ENCODE peak calls at places on chromosomes 7 and 10, in seven cellular contexts. One of them, this sample, is unnamed.

GRCh38 chr10:77620731-77621130 is 16.9 kb downstream of the KCNMA1 start:
- DNase-seq in WERI-Rb-1: no peak
- DNase-seq in astrocyte of the cerebellum: no peak
- DNase-seq in fibroblast of lung: no peak
- DNase-seq in foreskin fibroblast: no peak
- DNase-seq in HL-60: no peak
- DNase-seq in kidney: no peak
- DNase-seq in this sample: no peak

GRCh38 chr7:43450894-43451293 is 132.0 kb upstream of the STK17A start:
- DNase-seq in fibroblast of lung: no peak
- DNase-seq in astrocyte of the cerebellum: no peak
- DNase-seq in HL-60: no peak
- DNase-seq in kidney: no peak
- DNase-seq in foreskin fibroblast: no peak
- DNase-seq in WERI-Rb-1: no peak
- DNase-seq in this sample: no peak

GRCh38 chr7:155721056-155721455 is 76.6 kb downstream of the RBM33 start:
- DNase-seq in kidney: peak; percentile 25
- DNase-seq in HL-60: no peak
- DNase-seq in foreskin fibroblast: no peak
- DNase-seq in fibroblast of lung: no peak
- DNase-seq in astrocyte of the cerebellum: no peak
- DNase-seq in WERI-Rb-1: no peak
- DNase-seq in this sample: no peak

GRCh38 chr7:43244232-43244631 is 131.8 kb downstream of the HECW1 start:
- DNase-seq in HL-60: no peak
- DNase-seq in astrocyte of the cerebellum: no peak
- DNase-seq in WERI-Rb-1: no peak
- DNase-seq in kidney: no peak
- DNase-seq in foreskin fibroblast: peak; percentile 65
- DNase-seq in fibroblast of lung: no peak
- DNase-seq in this sample: no peak

GRCh38 chr10:104127411-104127810 is 5.4 kb downstream of the SFR1 start:
- DNase-seq in WERI-Rb-1: peak; percentile 13
- DNase-seq in HL-60: peak; percentile 40
- DNase-seq in astrocyte of the cerebellum: no peak
- DNase-seq in foreskin fibroblast: no peak
- DNase-seq in kidney: no peak
- DNase-seq in fibroblast of lung: no peak
- DNase-seq in this sample: no peak

GRCh38 chr7:99560834-99561734 is 2.6 kb downstream of the ZNF655 start:
- DNase-seq in kidney: no peak
- DNase-seq in fibroblast of lung: no peak
- DNase-seq in astrocyte of the cerebellum: no peak
- DNase-seq in foreskin fibroblast: no peak
- DNase-seq in HL-60: no peak
- DNase-seq in WERI-Rb-1: no peak
- DNase-seq in this sample: no peak

GRCh38 chr10:61547297-61547696 is 94.1 kb upstream of the TMEM26 start:
- DNase-seq in kidney: no peak
- DNase-seq in fibroblast of lung: no peak
- DNase-seq in HL-60: no peak
- DNase-seq in astrocyte of the cerebellum: no peak
- DNase-seq in WERI-Rb-1: no peak
- DNase-seq in foreskin fibroblast: no peak
- DNase-seq in this sample: no peak

GRCh38 chr7:137081694-137082093 is 213.2 kb downstream of the CHRM2 start:
- DNase-seq in foreskin fibroblast: peak; percentile 94
- DNase-seq in HL-60: no peak
- DNase-seq in fibroblast of lung: peak; percentile 99
- DNase-seq in kidney: peak; percentile 46
- DNase-seq in WERI-Rb-1: peak; percentile 34
- DNase-seq in astrocyte of the cerebellum: peak; percentile 98
- DNase-seq in this sample: no peak

GRCh38 chr7:22193361-22194016 is 163.5 kb downstream of the RAPGEF5 start:
- DNase-seq in foreskin fibroblast: peak; percentile 21
- DNase-seq in WERI-Rb-1: peak; percentile 76
- DNase-seq in astrocyte of the cerebellum: peak; percentile 18
- DNase-seq in kidney: peak; percentile 70
- DNase-seq in HL-60: no peak
- DNase-seq in fibroblast of lung: peak; percentile 62
- DNase-seq in this sample: no peak

GRCh38 chr7:117791877-117792780 is 81.1 kb downstream of the CTTNBP2 start:
- DNase-seq in foreskin fibroblast: no peak
- DNase-seq in kidney: no peak
- DNase-seq in astrocyte of the cerebellum: no peak
- DNase-seq in WERI-Rb-1: no peak
- DNase-seq in fibroblast of lung: no peak
- DNase-seq in HL-60: peak; percentile 92
- DNase-seq in this sample: no peak
- TF ChIP-seq CTCF in foreskin fibroblast: no peak
- TF ChIP-seq CTCF in kidney: no peak
- TF ChIP-seq CTCF in astrocyte of the cerebellum: no peak
- TF ChIP-seq CTCF in WERI-Rb-1: no peak
- TF ChIP-seq CTCF in fibroblast of lung: no peak
- TF ChIP-seq CTCF in HL-60: peak; percentile 20
- TF ChIP-seq CTCF in this sample: no peak

GRCh38 chr7:28276303-28276702 is 95.7 kb upstream of the JAZF1 start:
- DNase-seq in WERI-Rb-1: no peak
- DNase-seq in kidney: no peak
- DNase-seq in astrocyte of the cerebellum: no peak
- DNase-seq in fibroblast of lung: no peak
- DNase-seq in foreskin fibroblast: no peak
- DNase-seq in HL-60: no peak
- DNase-seq in this sample: no peak

GRCh38 chr7:28270536-28270935 is 89.9 kb upstream of the JAZF1 start:
- DNase-seq in astrocyte of the cerebellum: no peak
- DNase-seq in HL-60: no peak
- DNase-seq in kidney: no peak
- DNase-seq in foreskin fibroblast: no peak
- DNase-seq in fibroblast of lung: no peak
- DNase-seq in WERI-Rb-1: no peak
- DNase-seq in this sample: no peak

GRCh38 chr7:28269700-28270361 is 89.2 kb upstream of the JAZF1 start:
- DNase-seq in foreskin fibroblast: no peak
- DNase-seq in HL-60: peak; percentile 18
- DNase-seq in astrocyte of the cerebellum: no peak
- DNase-seq in WERI-Rb-1: no peak
- DNase-seq in kidney: no peak
- DNase-seq in fibroblast of lung: no peak
- DNase-seq in this sample: no peak

GRCh38 chr7:28277364-28277763 is 96.8 kb upstream of the JAZF1 start:
- DNase-seq in kidney: no peak
- DNase-seq in fibroblast of lung: no peak
- DNase-seq in astrocyte of the cerebellum: no peak
- DNase-seq in foreskin fibroblast: no peak
- DNase-seq in HL-60: no peak
- DNase-seq in WERI-Rb-1: no peak
- DNase-seq in this sample: no peak

GRCh38 chr7:28272461-28272877 is 91.9 kb upstream of the JAZF1 start:
- DNase-seq in kidney: no peak
- DNase-seq in astrocyte of the cerebellum: peak; percentile 36
- DNase-seq in fibroblast of lung: peak; percentile 47
- DNase-seq in HL-60: peak; percentile 64
- DNase-seq in WERI-Rb-1: peak; percentile 67
- DNase-seq in foreskin fibroblast: peak; percentile 43
- DNase-seq in this sample: no peak
- TF ChIP-seq CTCF in kidney: peak; percentile 38
- TF ChIP-seq CTCF in astrocyte of the cerebellum: peak; percentile 86
- TF ChIP-seq CTCF in fibroblast of lung: peak; percentile 89
- TF ChIP-seq CTCF in HL-60: peak; percentile 41
- TF ChIP-seq CTCF in WERI-Rb-1: peak; percentile 50
- TF ChIP-seq CTCF in foreskin fibroblast: peak; percentile 86
- TF ChIP-seq CTCF in this sample: peak; percentile 84

GRCh38 chr10:50622497-50623298 is 1.1 kb downstream of the SGMS1 start:
- DNase-seq in HL-60: peak; percentile 42
- DNase-seq in foreskin fibroblast: peak; percentile 42
- DNase-seq in fibroblast of lung: peak; percentile 51
- DNase-seq in kidney: peak; percentile 87
- DNase-seq in WERI-Rb-1: peak; percentile 13
- DNase-seq in astrocyte of the cerebellum: no peak
- DNase-seq in this sample: no peak
- TF ChIP-seq CTCF in HL-60: no peak
- TF ChIP-seq CTCF in foreskin fibroblast: no peak
- TF ChIP-seq CTCF in fibroblast of lung: no peak
- TF ChIP-seq CTCF in kidney: no peak
- TF ChIP-seq CTCF in WERI-Rb-1: no peak
- TF ChIP-seq CTCF in astrocyte of the cerebellum: no peak
- TF ChIP-seq CTCF in this sample: no peak

GRCh38 chr7:27605689-27606269 is 56.9 kb downstream of the HIBADH start:
- DNase-seq in kidney: no peak
- DNase-seq in foreskin fibroblast: no peak
- DNase-seq in astrocyte of the cerebellum: no peak
- DNase-seq in WERI-Rb-1: no peak
- DNase-seq in HL-60: no peak
- DNase-seq in fibroblast of lung: peak; percentile 39
- DNase-seq in this sample: no peak
- TF ChIP-seq CTCF in kidney: peak; percentile 33
- TF ChIP-seq CTCF in foreskin fibroblast: peak; percentile 53
- TF ChIP-seq CTCF in astrocyte of the cerebellum: peak; percentile 53
- TF ChIP-seq CTCF in WERI-Rb-1: no peak
- TF ChIP-seq CTCF in HL-60: no peak
- TF ChIP-seq CTCF in fibroblast of lung: peak; percentile 57
- TF ChIP-seq CTCF in this sample: peak; percentile 85

GRCh38 chr10:121681171-121681752 is 83.0 kb upstream of the FGFR2 start:
- DNase-seq in HL-60: no peak
- DNase-seq in foreskin fibroblast: no peak
- DNase-seq in kidney: no peak
- DNase-seq in fibroblast of lung: no peak
- DNase-seq in WERI-Rb-1: peak; percentile 72
- DNase-seq in astrocyte of the cerebellum: no peak
- DNase-seq in this sample: no peak
- TF ChIP-seq CTCF in HL-60: no peak
- TF ChIP-seq CTCF in foreskin fibroblast: no peak
- TF ChIP-seq CTCF in kidney: no peak
- TF ChIP-seq CTCF in fibroblast of lung: no peak
- TF ChIP-seq CTCF in WERI-Rb-1: no peak
- TF ChIP-seq CTCF in astrocyte of the cerebellum: no peak
- TF ChIP-seq CTCF in this sample: peak; percentile 20

GRCh38 chr7:124077546-124077945 is 44.7 kb upstream of the TMEM229A start:
- DNase-seq in kidney: no peak
- DNase-seq in foreskin fibroblast: no peak
- DNase-seq in fibroblast of lung: no peak
- DNase-seq in WERI-Rb-1: no peak
- DNase-seq in astrocyte of the cerebellum: no peak
- DNase-seq in HL-60: no peak
- DNase-seq in this sample: no peak
- TF ChIP-seq CTCF in kidney: no peak
- TF ChIP-seq CTCF in foreskin fibroblast: no peak
- TF ChIP-seq CTCF in fibroblast of lung: peak; percentile 2
- TF ChIP-seq CTCF in WERI-Rb-1: no peak
- TF ChIP-seq CTCF in astrocyte of the cerebellum: no peak
- TF ChIP-seq CTCF in HL-60: no peak
- TF ChIP-seq CTCF in this sample: no peak